ENCODE peak calls at places on chromosomes 12 and 14, in four cellular contexts. L is GM10248, Q is ureter, G is AG09319. Y is an unnamed sample.

GRCh38 chr14:96940009-96940408 is 142.8 kb downstream of the VRK1 start:
- DNase-seq in G (no peak), L (no peak), Q (no peak), Y (no peak)

GRCh38 chr14:68984686-68985085 is 5.6 kb upstream of the ACTN1 start:
- DNase-seq in G (no peak), Q (no peak), L (no peak), Y (no peak)

GRCh38 chr12:52323416-52324067 is 2.3 kb upstream of the KRT83 start:
- DNase-seq in L (no peak), Q (no peak), G (no peak), Y (no peak)

GRCh38 chr14:32508281-32508680 is 179.2 kb downstream of the AKAP6 start:
- DNase-seq in Q (no peak), G (no peak), L (no peak), Y (no peak)

GRCh38 chr14:23567186-23568020 is at the start of gene AP1G2:
- DNase-seq in L (peak), G (no peak), Q (peak), Y (no peak)

GRCh38 chr14:36260970-36261640 is 59.3 kb downstream of the MBIP start:
- DNase-seq in L (no peak), Q (no peak), G (no peak), Y (no peak)

GRCh38 chr12:107477018-107477417 is 208.6 kb upstream of the PWP1 start:
- DNase-seq in Q (no peak), L (no peak), G (no peak), Y (no peak)

GRCh38 chr14:27553820-27554219 is 956.0 kb upstream of the NOVA1 start:
- DNase-seq in G (no peak), L (no peak), Q (no peak), Y (no peak)

GRCh38 chr12:50579757-50580267 is 75.0 kb downstream of the DIP2B start:
- DNase-seq in G (no peak), L (peak), Q (no peak), Y (no peak)

GRCh38 chr12:122888232-122888752 is 7.6 kb downstream of the VPS37B start:
- DNase-seq in Q (peak), L (peak), G (no peak), Y (no peak)

GRCh38 chr12:21823581-21823980 is 49.1 kb upstream of the KCNJ8 start:
- DNase-seq in L (no peak), Q (no peak), G (no peak), Y (peak)

GRCh38 chr12:122079532-122080081 is 1.1 kb downstream of the MLXIP start:
- DNase-seq in Q (no peak), L (no peak), G (no peak), Y (no peak)

GRCh38 chr14:81353691-81354323 is 46.3 kb downstream of the STON2 start:
- DNase-seq in Q (no peak), L (no peak), G (no peak), Y (no peak)

GRCh38 chr12:75690556-75690955 is 179.1 kb upstream of the KRR1 start:
- DNase-seq in G (peak), L (no peak), Q (no peak), Y (no peak)

GRCh38 chr12:65695077-65695865 is 129.0 kb upstream of the HMGA2 start:
- DNase-seq in G (peak), Q (peak), L (no peak), Y (no peak)

GRCh38 chr12:75505706-75506312 is 5.6 kb downstream of the KRR1 start:
- DNase-seq in L (no peak), Q (no peak), G (no peak), Y (no peak)

GRCh38 chr14:102829106-102829505 is 51.9 kb downstream of the TRAF3 start:
- DNase-seq in G (no peak), Q (no peak), L (no peak), Y (no peak)

GRCh38 chr14:103385153-103385993 is at the start of gene MARK3:
- DNase-seq in Q (peak), L (peak), G (peak), Y (peak)

GRCh38 chr12:120901818-120902217 is 2.3 kb downstream of the SPPL3 start:
- DNase-seq in L (peak), Q (no peak), G (no peak), Y (no peak)

GRCh38 chr12:120292411-120292660 is 633 bp upstream of the RNU4-2 start:
- DNase-seq in Q (no peak), L (no peak), G (no peak), Y (no peak)

GRCh38 chr12:6360080-6360571 is 15.2 kb downstream of the SCNN1A start:
- DNase-seq in L (no peak), G (no peak), Q (no peak), Y (no peak)

GRCh38 chr12:25771062-25771461 is 187.4 kb upstream of the RASSF8 start:
- DNase-seq in Q (no peak), L (peak), G (no peak), Y (no peak)

GRCh38 chr12:49703647-49704137 is 3.5 kb downstream of the FMNL3 start:
- DNase-seq in G (no peak), Q (no peak), L (peak), Y (no peak)

GRCh38 chr14:51495319-51495718 is 156.4 kb upstream of the FRMD6 start:
- DNase-seq in G (no peak), Q (no peak), L (no peak), Y (no peak)

GRCh38 chr12:51683763-51684357 is 92.8 kb downstream of the SCN8A start:
- DNase-seq in Q (no peak), L (no peak), G (peak), Y (no peak)

GRCh38 chr12:122830517-122831214 is 4.6 kb upstream of the HIP1R start:
- DNase-seq in L (no peak), Q (no peak), G (no peak), Y (no peak)

GRCh38 chr12:113061061-113061694 is 4.6 kb downstream of the DTX1 start:
- DNase-seq in G (no peak), L (no peak), Q (no peak), Y (no peak)

GRCh38 chr12:101570022-101570421 is 24.7 kb upstream of the MYBPC1 start:
- DNase-seq in L (no peak), G (peak), Q (no peak), Y (no peak)

GRCh38 chr12:85798122-85798521 is 38.1 kb downstream of the RASSF9 start:
- DNase-seq in L (no peak), G (no peak), Q (no peak), Y (no peak)

GRCh38 chr14:74611672-74612345 is at the start of gene LTBP2:
- DNase-seq in G (no peak), Q (no peak), L (no peak), Y (no peak)

GRCh38 chr12:28936711-28937110 is 212.4 kb upstream of the FAR2 start:
- DNase-seq in Q (no peak), L (no peak), G (no peak), Y (no peak)

Y was measured in coronary artery.